ENCODE peak calls at places on chromosome 3, in eight cellular contexts. T, U, H, O, I, B, D and R are unnamed samples.

GRCh38 chr3:161343540-161343939 is 27.8 kb downstream of the SPTSSB start:
- DNase-seq in B (no peak), I (no peak), H (no peak), T (no peak), D (no peak), O (no peak), U (no peak), R (no peak)

GRCh38 chr3:13655074-13655913 is 106.4 kb downstream of the FBLN2 start:
- DNase-seq in T (peak), O (peak), H (peak), D (peak), U (peak), B (peak), I (no peak), R (peak)

GRCh38 chr3:173584093-173584833 is 186.7 kb downstream of the NLGN1 start:
- DNase-seq in T (peak), O (peak), B (peak), U (peak), H (peak), D (no peak), I (peak), R (peak)

GRCh38 chr3:159711560-159712333 is 276.9 kb upstream of the IL12A start:
- DNase-seq in B (peak), I (peak), T (no peak), D (no peak), O (no peak), U (peak), H (peak), R (peak)

GRCh38 chr3:131688370-131688769 is 185.6 kb upstream of the MRPL3 start:
- DNase-seq in T (no peak), I (no peak), O (no peak), U (no peak), B (no peak), H (peak), D (no peak), R (no peak)

GRCh38 chr3:127339943-127340861 is 52.4 kb upstream of the PRR20G start:
- DNase-seq in U (no peak), I (no peak), O (no peak), B (no peak), T (no peak), H (no peak), D (no peak), R (no peak)

GRCh38 chr3:121747976-121748375 is 1.6 kb downstream of the GOLGB1 start:
- DNase-seq in B (no peak), H (peak), T (no peak), D (no peak), O (no peak), U (peak), I (no peak), R (no peak)

GRCh38 chr3:111473550-111473949 is 68.4 kb upstream of the CD96 start:
- DNase-seq in B (no peak), O (no peak), U (no peak), I (no peak), D (no peak), H (peak), T (no peak), R (no peak)

GRCh38 chr3:44899683-44900367 is 25.4 kb downstream of the TGM4 start:
- DNase-seq in U (no peak), H (no peak), O (no peak), T (no peak), B (no peak), I (no peak), D (no peak), R (no peak)

GRCh38 chr3:42443292-42443691 is 32.9 kb upstream of the LYZL4 start:
- DNase-seq in O (no peak), D (no peak), T (no peak), B (no peak), U (no peak), I (no peak), H (no peak), R (no peak)

GRCh38 chr3:139280027-139280671 is 63.7 kb upstream of the MRPS22 start:
- DNase-seq in I (no peak), O (no peak), D (no peak), T (no peak), B (no peak), U (no peak), H (no peak), R (no peak)

GRCh38 chr3:113769551-113769950 is 22.7 kb downstream of the ATP6V1A start:
- DNase-seq in T (no peak), D (no peak), O (no peak), U (peak), B (no peak), H (peak), I (no peak), R (peak)

GRCh38 chr3:123444023-123444422 is 4.9 kb downstream of the ADCY5 start:
- DNase-seq in T (no peak), O (no peak), D (no peak), I (no peak), U (no peak), H (no peak), B (no peak), R (no peak)

GRCh38 chr3:47250309-47251060 is 32.1 kb downstream of the KIF9 start:
- DNase-seq in B (no peak), D (peak), O (peak), U (peak), T (peak), I (no peak), H (peak), R (peak)

GRCh38 chr3:75951941-75952340 is 166.6 kb upstream of the ZNF717 start:
- DNase-seq in U (no peak), D (no peak), T (no peak), B (no peak), I (no peak), O (no peak), H (peak), R (no peak)

GRCh38 chr3:62604301-62604700 is 231.0 kb upstream of the FEZF2 start:
- DNase-seq in D (no peak), O (no peak), I (peak), B (no peak), T (no peak), U (peak), H (peak), R (peak)

GRCh38 chr3:120143676-120144075 is 49.4 kb upstream of the GSK3B start:
- DNase-seq in H (no peak), U (no peak), B (no peak), D (no peak), I (no peak), T (no peak), O (no peak), R (no peak)

GRCh38 chr3:73080201-73080966 is 18.9 kb downstream of the EBLN2 start:
- DNase-seq in B (no peak), H (no peak), O (no peak), U (no peak), I (no peak), D (no peak), T (no peak), R (no peak)

GRCh38 chr3:178295257-178295912 is 240.9 kb upstream of the KCNMB2 start:
- DNase-seq in O (no peak), H (peak), I (no peak), T (no peak), D (no peak), B (no peak), U (no peak), R (peak)

GRCh38 chr3:148036331-148036881 is 627.2 kb downstream of the ZIC1 start:
- DNase-seq in O (no peak), B (peak), T (no peak), I (no peak), H (peak), D (no peak), U (peak), R (no peak)

GRCh38 chr3:68855620-68856019 is 76.7 kb downstream of the TAFA4 start:
- DNase-seq in O (no peak), I (no peak), H (no peak), B (no peak), U (no peak), D (no peak), T (no peak), R (no peak)

GRCh38 chr3:171415070-171415469 is 45.1 kb downstream of the TNIK start:
- DNase-seq in O (no peak), D (no peak), B (no peak), U (peak), H (peak), T (no peak), I (no peak), R (peak)

GRCh38 chr3:16943857-16944256 is 59.1 kb downstream of the PLCL2 start:
- DNase-seq in B (no peak), D (no peak), U (no peak), O (no peak), T (no peak), H (no peak), I (no peak), R (no peak)

GRCh38 chr3:195757371-195757770 is 36.6 kb downstream of the MUC20 start:
- DNase-seq in I (no peak), T (no peak), O (no peak), U (no peak), D (no peak), H (no peak), B (no peak), R (no peak)

GRCh38 chr3:61861410-61861809 is 300.0 kb downstream of the PTPRG start:
- DNase-seq in U (no peak), B (no peak), D (no peak), T (no peak), O (no peak), I (no peak), H (no peak), R (no peak)

GRCh38 chr3:123997543-123997942 is 5.6 kb upstream of the ROPN1 start:
- DNase-seq in B (no peak), T (no peak), U (no peak), H (no peak), D (no peak), I (no peak), O (no peak), R (no peak)

GRCh38 chr3:100150583-100150982 is 36.3 kb upstream of the FILIP1L start:
- DNase-seq in I (no peak), B (no peak), T (no peak), H (peak), U (no peak), O (no peak), D (no peak), R (peak)

GRCh38 chr3:142028174-142028833 is 121.0 kb downstream of the TFDP2 start:
- DNase-seq in D (no peak), I (peak), T (peak), O (peak), B (no peak), H (peak), U (peak), R (peak)

GRCh38 chr3:56291244-56291680 is 177.0 kb downstream of the ERC2 start:
- DNase-seq in I (no peak), D (no peak), O (no peak), B (peak), T (no peak), U (no peak), H (peak), R (no peak)

GRCh38 chr3:160564205-160564922 is 1.0 kb downstream of the KPNA4 start:
- DNase-seq in T (no peak), D (no peak), U (peak), H (no peak), I (no peak), B (peak), O (no peak), R (peak)

GRCh38 chr3:129795596-129795995 is 97.9 kb downstream of the TMCC1 start:
- DNase-seq in U (peak), T (no peak), D (no peak), B (peak), I (peak), H (peak), O (no peak), R (no peak)

GRCh38 chr3:9071982-9072666 is 108.9 kb upstream of the RAD18 start:
- DNase-seq in D (no peak), T (no peak), H (no peak), U (no peak), O (no peak), I (no peak), B (no peak), R (no peak)

GRCh38 chr3:167559922-167560321 is 86.1 kb upstream of the SERPINI2 start:
- DNase-seq in D (no peak), O (peak), T (no peak), H (no peak), B (no peak), I (no peak), U (no peak), R (no peak)

GRCh38 chr3:61617041-61617440 is 55.7 kb downstream of the PTPRG start:
- DNase-seq in T (no peak), D (no peak), H (peak), U (no peak), B (no peak), O (no peak), I (no peak), R (no peak)

GRCh38 chr3:73768594-73769308 is 144.0 kb upstream of the PDZRN3 start:
- DNase-seq in I (no peak), B (no peak), O (peak), D (no peak), T (no peak), U (no peak), H (no peak), R (no peak)

GRCh38 chr3:52062499-52062898 is 6.1 kb upstream of the DUSP7 start:
- DNase-seq in B (peak), H (peak), U (peak), T (no peak), I (no peak), O (no peak), D (no peak), R (peak)

GRCh38 chr3:182816181-182816580 is 22.9 kb downstream of the ATP11B start:
- DNase-seq in T (no peak), H (no peak), U (no peak), O (no peak), B (no peak), I (no peak), D (no peak), R (no peak)

GRCh38 chr3:184781801-184782200 is 30.2 kb upstream of the VPS8 start:
- DNase-seq in U (no peak), I (no peak), D (no peak), B (no peak), H (no peak), T (no peak), O (no peak), R (no peak)

GRCh38 chr3:151197981-151198767 is 4.8 kb downstream of the GPR171 start:
- DNase-seq in B (no peak), U (no peak), O (no peak), D (no peak), I (no peak), H (peak), T (no peak), R (no peak)

GRCh38 chr3:77081240-77081661 is 41.4 kb downstream of the ROBO2 start:
- DNase-seq in O (no peak), H (peak), B (peak), I (no peak), T (peak), D (no peak), U (no peak), R (no peak)

GRCh38 chr3:133828576-133829309 is 23.1 kb downstream of the SRPRB start:
- DNase-seq in H (no peak), T (no peak), I (no peak), D (no peak), U (no peak), B (no peak), O (no peak), R (no peak)
- H3K4me3 ChIP-seq in H (no peak), T (no peak), I (no peak), D (no peak), U (no peak), B (no peak), O (no peak), R (no peak)

GRCh38 chr3:79006077-79006476 is 761.7 kb downstream of the ROBO1 start:
- DNase-seq in I (no peak), D (no peak), T (no peak), U (no peak), B (no peak), O (peak), H (no peak), R (no peak)

GRCh38 chr3:79005084-79005483 is 762.7 kb downstream of the ROBO1 start:
- DNase-seq in U (no peak), T (no peak), B (no peak), H (peak), O (no peak), D (no peak), I (no peak), R (peak)

GRCh38 chr3:79001255-79001654 is 766.5 kb downstream of the ROBO1 start:
- DNase-seq in B (no peak), O (no peak), U (no peak), H (no peak), T (no peak), D (no peak), I (no peak), R (no peak)

GRCh38 chr3:79002465-79003372 is 765.1 kb downstream of the ROBO1 start:
- DNase-seq in H (no peak), U (no peak), T (no peak), D (no peak), O (peak), I (no peak), B (no peak), R (peak)

DNA sequence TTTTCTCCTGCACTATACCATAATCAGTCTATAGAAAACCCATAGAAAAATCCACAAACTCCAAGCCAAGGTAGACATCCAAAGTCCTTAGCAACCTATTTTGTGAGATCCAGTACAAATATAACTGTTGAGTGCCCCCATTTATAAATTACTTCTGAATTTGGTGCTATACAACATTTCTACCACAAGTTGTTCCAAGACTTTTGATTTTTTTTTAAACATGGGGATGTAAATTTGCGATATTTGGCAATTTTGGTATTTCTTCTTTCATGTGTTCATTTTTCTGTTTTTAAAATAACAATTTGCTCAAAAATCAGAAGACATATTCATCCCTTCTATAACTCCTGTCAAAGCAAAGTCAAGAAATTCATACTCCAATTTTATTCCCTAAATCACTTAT is 763.8 kb downstream of the ROBO1 start:
- DNase-seq in D (no peak), T (no peak), H (no peak), O (no peak), U (no peak), B (no peak), I (no peak), R (no peak)
- H3K4me3 ChIP-seq in D (no peak), T (no peak), H (no peak), O (no peak), U (no peak), B (no peak), I (no peak), R (no peak)

GRCh38 chr3:189800436-189800835 is 169.2 kb downstream of the TP63 start:
- DNase-seq in D (no peak), T (no peak), O (no peak), B (no peak), I (no peak), H (no peak), U (no peak), R (no peak)
- H3K4me3 ChIP-seq in D (no peak), T (no peak), O (no peak), B (no peak), I (no peak), H (no peak), U (no peak), R (no peak)

GRCh38 chr3:136862953-136863352 is 945 bp downstream of the NCK1 start:
- DNase-seq in U (no peak), T (no peak), D (no peak), B (no peak), H (no peak), I (no peak), O (no peak), R (no peak)

GRCh38 chr3:136861890-136862610 is at the start of gene NCK1:
- DNase-seq in O (peak), D (peak), U (peak), T (peak), B (peak), I (peak), H (peak), R (peak)

GRCh38 chr3:136858381-136858780 is 3.6 kb upstream of the NCK1 start:
- DNase-seq in D (no peak), U (peak), B (no peak), H (no peak), I (no peak), O (no peak), T (no peak), R (peak)

GRCh38 chr3:136862611-136862951 is 573 bp downstream of the NCK1 start:
- DNase-seq in H (peak), T (peak), O (peak), I (no peak), U (peak), B (peak), D (peak), R (peak)

DNA sequence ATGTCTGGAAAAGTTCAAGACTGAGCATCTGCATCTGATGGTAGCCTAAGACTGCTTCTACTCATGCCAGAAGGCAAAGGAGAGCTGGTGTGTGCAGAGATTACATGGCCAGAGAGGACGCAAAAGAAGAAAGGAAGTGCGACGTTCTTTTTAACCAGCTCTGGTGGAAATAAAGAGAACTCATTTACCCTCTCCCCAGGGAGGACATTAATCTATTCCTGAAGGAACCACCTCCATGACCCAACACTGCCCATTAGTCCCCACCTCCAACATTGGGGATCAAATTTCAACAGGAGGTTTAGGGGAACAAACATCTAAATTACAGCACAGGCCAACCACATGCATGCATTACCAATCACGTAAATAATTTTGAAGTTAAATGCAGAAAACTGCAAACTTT is 1.5 kb upstream of the NCK1 start:
- DNase-seq in H (no peak), I (no peak), T (no peak), D (no peak), B (no peak), U (peak), O (peak), R (peak)
- H3K4me3 ChIP-seq in H (no peak), I (peak), T (no peak), D (peak), B (peak), U (peak), O (peak), R (peak)

GRCh38 chr3:154795582-154795981 is 284.5 kb upstream of the MME start:
- DNase-seq in T (no peak), O (no peak), B (peak), I (no peak), U (peak), D (no peak), H (peak), R (peak)
- H3K4me3 ChIP-seq in T (no peak), O (no peak), B (no peak), I (no peak), U (no peak), D (no peak), H (no peak), R (no peak)